ENCODE peak calls at places on chromosomes 4 and X, in eight cellular contexts. U is DND-41, Y is HCT116, Q is naive B cell, S is HFF-Myc, I is mucosa of descending colon, E is left ventricle myocardium superior, H is substantia nigra. F is an unnamed sample.

GRCh38 chrX:9874483-9874882 is 88.3 kb downstream of the SHROOM2 start:
- DNase-seq in H (no peak), S (no peak), E (no peak), Q (no peak), Y (no peak), I (no peak), U (no peak), F (no peak)

GRCh38 chr4:109441858-109442480 is 8.4 kb downstream of the SEC24B start:
- DNase-seq in S (no peak), E (no peak), Y (no peak), H (no peak), Q (no peak), U (no peak), I (no peak), F (no peak)

GRCh38 chr4:25367004-25367621 is 9.9 kb upstream of the ANAPC4 start:
- DNase-seq in U (no peak), E (no peak), Y (no peak), I (no peak), S (no peak), Q (peak; percentile 19), H (no peak), F (peak; percentile 21)

GRCh38 chr4:30718021-30718888 is 1.9 kb upstream of the PCDH7 start:
- DNase-seq in U (no peak), S (no peak), I (peak; percentile 64), E (peak; percentile 68), H (peak; percentile 40), Q (no peak), Y (no peak), F (peak; percentile 70)

GRCh38 chr4:4995103-4995761 is 24.0 kb downstream of the CYTL1 start:
- DNase-seq in Q (peak; percentile 42), H (peak; percentile 40), E (peak; percentile 76), U (peak; percentile 58), S (no peak), Y (peak; percentile 54), I (no peak), F (peak; percentile 39)

GRCh38 chr4:173777421-173777820 is 247.4 kb upstream of the HAND2 start:
- DNase-seq in E (no peak), U (no peak), H (no peak), S (no peak), Q (no peak), I (no peak), Y (no peak), F (no peak)

GRCh38 chrX:40273356-40274050 is 175.7 kb upstream of the BCOR start:
- DNase-seq in Q (no peak), S (no peak), U (no peak), I (no peak), H (no peak), Y (no peak), E (peak; percentile 37), F (peak; percentile 29)

GRCh38 chrX:78527818-78528217 is 131.3 kb downstream of the RTL3 start:
- DNase-seq in Y (no peak), I (no peak), E (no peak), S (no peak), H (no peak), Q (no peak), U (no peak), F (no peak)

GRCh38 chrX:44784241-44784640 is 59.6 kb upstream of the DUSP21 start:
- DNase-seq in H (no peak), I (no peak), Y (no peak), S (no peak), U (no peak), Q (no peak), E (no peak), F (no peak)

GRCh38 chr4:162350331-162350730 is 186.5 kb upstream of the FSTL5 start:
- DNase-seq in Y (no peak), S (no peak), Q (no peak), H (no peak), E (no peak), U (no peak), I (no peak), F (no peak)

GRCh38 chr4:169184686-169185085 is 86.1 kb downstream of the SH3RF1 start:
- DNase-seq in U (no peak), I (no peak), Q (no peak), S (no peak), H (no peak), E (no peak), Y (no peak), F (no peak)

GRCh38 chrX:96889726-96890125 is 6.0 kb downstream of the RPA4 start:
- DNase-seq in Q (no peak), H (no peak), U (no peak), I (no peak), E (no peak), Y (no peak), S (no peak), F (no peak)

GRCh38 chr4:98828801-98829200 is 100.1 kb downstream of the EIF4E start:
- DNase-seq in E (no peak), H (no peak), I (no peak), U (no peak), S (no peak), Y (peak; percentile 19), Q (no peak), F (no peak)

GRCh38 chrX:107826286-107827136 is 845 bp downstream of the MID2 start:
- DNase-seq in I (no peak), Y (no peak), U (no peak), E (peak; percentile 54), H (peak; percentile 23), S (no peak), Q (peak; percentile 3), F (peak; percentile 13)

GRCh38 chr4:134668237-134668636 is 466.6 kb upstream of the PABPC4L start:
- DNase-seq in H (no peak), E (no peak), Q (no peak), U (no peak), Y (peak; percentile 1), I (no peak), S (no peak), F (no peak)

GRCh38 chrX:40260123-40260751 is 162.5 kb upstream of the BCOR start:
- DNase-seq in Q (no peak), S (no peak), I (no peak), U (peak; percentile 42), E (peak; percentile 45), H (no peak), Y (no peak), F (no peak)

GRCh38 chrX:20498851-20499635 is 232.3 kb upstream of the RPS6KA3 start:
- DNase-seq in Y (no peak), Q (no peak), H (no peak), U (no peak), S (no peak), E (no peak), I (no peak), F (no peak)

GRCh38 chr4:153950100-153950979 is 161.5 kb upstream of the SFRP2 start:
- DNase-seq in S (no peak), Y (no peak), Q (no peak), H (no peak), I (no peak), U (peak; percentile 80), E (no peak), F (no peak)

GRCh38 chr4:73068496-73069337 is 799 bp downstream of the COX18 start:
- DNase-seq in Y (no peak), I (no peak), H (no peak), U (peak; percentile 25), Q (peak; percentile 29), S (peak; percentile 10), E (no peak), F (peak; percentile 34)

GRCh38 chrX:72297953-72298730 is 7.6 kb downstream of the CITED1 start:
- DNase-seq in Y (no peak), E (no peak), Q (no peak), S (no peak), U (no peak), I (no peak), H (no peak), F (no peak)

GRCh38 chrX:41619221-41619620 is 69.6 kb upstream of the GPR34 start:
- DNase-seq in H (no peak), U (no peak), S (no peak), Q (no peak), Y (no peak), E (no peak), I (no peak), F (no peak)

GRCh38 chr4:7403001-7403400 is 31.7 kb downstream of the PSAPL1 start:
- DNase-seq in Q (no peak), E (peak; percentile 51), Y (no peak), H (no peak), U (no peak), I (no peak), S (no peak), F (no peak)